ENCODE peak calls at places on chromosomes 11 and 22, in seven cellular contexts. S, M, U, W, I, P and F are unnamed samples.

GRCh38 chr11:11499300-11499699 is 122.5 kb downstream of the GALNT18 start:
- DNase-seq in P (no peak), S (no peak), M (no peak), W (no peak), U (no peak), I (no peak), F (peak; percentile 17)

GRCh38 chr22:25153961-25154685 is 45.5 kb upstream of the CRYBB3 start:
- DNase-seq in M (no peak), P (no peak), S (peak; percentile 54), I (peak; percentile 81), W (no peak), U (no peak), F (no peak)

GRCh38 chr11:16925495-16926065 is 88.6 kb downstream of the PLEKHA7 start:
- DNase-seq in I (peak; percentile 58), W (no peak), P (no peak), U (no peak), M (no peak), S (peak; percentile 81), F (no peak)

GRCh38 chr11:35359321-35360058 is 59.9 kb downstream of the SLC1A2 start:
- DNase-seq in I (no peak), W (no peak), S (no peak), P (no peak), M (no peak), U (no peak), F (no peak)

GRCh38 chr22:48945621-48946458 is 881.8 kb downstream of the BRD1 start:
- DNase-seq in S (no peak), W (peak; percentile 57), U (no peak), P (no peak), M (no peak), I (no peak), F (no peak)

GRCh38 chr22:31305194-31305593 is 12.9 kb upstream of the PIK3IP1 start:
- DNase-seq in I (no peak), U (no peak), P (no peak), S (no peak), M (no peak), W (no peak), F (no peak)

GRCh38 chr11:11155962-11156815 is 196.9 kb downstream of the CSNK2A3 start:
- DNase-seq in P (no peak), U (no peak), W (no peak), S (no peak), M (no peak), I (no peak), F (peak; percentile 10)

GRCh38 chr11:66718320-66718971 is 10.6 kb downstream of the SPTBN2 start:
- DNase-seq in M (no peak), P (no peak), S (no peak), U (no peak), I (peak; percentile 33), W (no peak), F (no peak)

GRCh38 chr11:12893787-12894672 is 115.1 kb upstream of the RASSF10 start:
- DNase-seq in U (peak; percentile 39), I (peak; percentile 60), M (no peak), S (peak; percentile 37), P (no peak), W (no peak), F (peak; percentile 68)

GRCh38 chr22:37479196-37479595 is 7.0 kb downstream of the MFNG start:
- DNase-seq in M (no peak), P (no peak), U (no peak), W (no peak), S (no peak), I (no peak), F (no peak)